ENCODE peak calls at places on chromosomes 6 and 20, in nine cellular contexts. U is naive thymus-derived CD4-positive, alpha-beta T cell; F is Panc1; P is left lung; G is sigmoid colon; Y is lower lobe of right lung; E is CD8-positive, alpha-beta memory T cell; Q is A549; W is effector memory CD4-positive, alpha-beta T cell. T is an unnamed sample. For H3K4me1, the result is how much of the 10 kb centered on the place peaks cover.

GRCh38 chr6:165456327-165456726 is 146.9 kb upstream of the C6orf118 start:
- DNase-seq in F (no peak), W (no peak), G (no peak), Q (no peak), P (no peak), U (no peak), E (no peak), Y (no peak), T (peak)

GRCh38 chr6:139853302-139853992 is 479.0 kb upstream of the CITED2 start:
- DNase-seq in P (no peak), U (no peak), F (no peak), Y (no peak), Q (no peak), G (no peak), E (no peak), W (no peak), T (no peak)

GRCh38 chr20:50346372-50347347 is 156.0 kb downstream of the CEBPB start:
- DNase-seq in G (peak), P (peak), Q (no peak), U (peak), W (no peak), E (no peak), F (no peak), Y (peak), T (peak)

GRCh38 chr20:51382986-51383821 is 159.3 kb downstream of the NFATC2 start:
- DNase-seq in U (no peak), Y (no peak), F (no peak), P (no peak), G (peak), E (no peak), Q (no peak), W (no peak), T (no peak)

GRCh38 chr6:166466178-166467122 is 83.7 kb upstream of the MPC1 start:
- DNase-seq in W (no peak), U (no peak), Y (no peak), F (no peak), Q (no peak), P (no peak), E (no peak), G (no peak), T (peak)

GRCh38 chr20:9617940-9618339 is 103.5 kb downstream of the LAMP5 start:
- DNase-seq in P (no peak), Y (no peak), U (no peak), F (peak), G (no peak), Q (peak), E (no peak), W (no peak), T (peak)

GRCh38 chr20:40802886-40803285 is 113.8 kb upstream of the MAFB start:
- DNase-seq in U (no peak), P (no peak), Y (no peak), E (no peak), G (no peak), F (no peak), W (no peak), Q (no peak), T (no peak)

GRCh38 chr20:43938017-43938655 is 23.5 kb downstream of the TOX2 start:
- DNase-seq in F (no peak), Y (no peak), G (no peak), W (no peak), Q (no peak), P (no peak), E (no peak), U (no peak), T (peak)

GRCh38 chr20:46621492-46621891 is 29.8 kb downstream of the SLC13A3 start:
- DNase-seq in G (no peak), Y (no peak), Q (no peak), P (no peak), U (no peak), F (no peak), E (no peak), W (no peak), T (no peak)

GRCh38 chr6:170082067-170082466 is 208.8 kb downstream of the DLL1 start:
- DNase-seq in Q (no peak), W (no peak), P (no peak), Y (peak), G (no peak), E (no peak), F (no peak), U (no peak), T (no peak)

GRCh38 chr6:153790048-153790447 is 249.0 kb upstream of the OPRM1 start:
- DNase-seq in E (no peak), F (peak), G (no peak), Y (no peak), Q (peak), W (no peak), U (no peak), P (peak), T (peak)

GRCh38 chr20:32978009-32978335 is 26.3 kb downstream of the SUN5 start:
- DNase-seq in U (no peak), F (no peak), Q (no peak), G (no peak), E (no peak), Y (no peak), W (no peak), P (no peak), T (no peak)

GRCh38 chr20:58753267-58753928 is 60.8 kb downstream of the NPEPL1 start:
- DNase-seq in P (no peak), E (no peak), F (no peak), U (no peak), Y (no peak), G (no peak), Q (no peak), W (no peak), T (no peak)

GRCh38 chr6:170553686-170554085 is 483 bp upstream of the TBP start:
- DNase-seq in G (no peak), W (peak), P (no peak), Y (no peak), Q (no peak), F (no peak), E (no peak), U (no peak), T (peak)

GRCh38 chr6:158796353-158796752 is 22.8 kb downstream of the EZR start:
- DNase-seq in Q (no peak), E (no peak), W (no peak), U (no peak), G (no peak), Y (no peak), F (no peak), P (no peak), T (no peak)
- H3K4me1 ChIP-seq in Q (half or more), E (half or more), W (under half), U (half or more), G (under half), Y (half or more), F (half or more), P (under half), T (half or more)

DNA sequence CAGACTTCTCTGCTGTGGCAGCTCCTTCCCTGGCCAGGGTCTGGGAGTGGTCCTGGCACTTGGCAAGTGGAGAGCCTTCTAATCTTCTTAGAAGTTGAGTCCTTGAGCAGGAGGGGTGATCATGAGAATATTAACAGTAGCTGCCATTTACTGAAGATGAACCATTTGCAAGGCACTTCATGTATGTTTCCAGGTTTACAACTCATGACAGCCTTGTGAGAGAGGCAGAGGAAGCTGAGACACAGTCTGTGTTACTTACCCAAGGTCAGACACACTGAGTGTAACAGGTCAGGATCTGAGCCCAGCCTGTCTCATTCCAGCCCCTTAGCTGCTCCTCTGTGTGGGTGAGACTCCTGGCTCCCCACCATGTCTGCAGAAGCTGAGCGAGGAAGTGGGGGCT is 45.5 kb upstream of the SRF start:
- DNase-seq in Q (no peak), Y (no peak), G (no peak), U (no peak), W (no peak), P (no peak), F (no peak), E (no peak), T (no peak)
- H3K4me1 ChIP-seq in Q (under half), Y (under half), G (under half), U (under half), W (under half), P (under half), F (half or more), E (under half), T (under half)

DNA sequence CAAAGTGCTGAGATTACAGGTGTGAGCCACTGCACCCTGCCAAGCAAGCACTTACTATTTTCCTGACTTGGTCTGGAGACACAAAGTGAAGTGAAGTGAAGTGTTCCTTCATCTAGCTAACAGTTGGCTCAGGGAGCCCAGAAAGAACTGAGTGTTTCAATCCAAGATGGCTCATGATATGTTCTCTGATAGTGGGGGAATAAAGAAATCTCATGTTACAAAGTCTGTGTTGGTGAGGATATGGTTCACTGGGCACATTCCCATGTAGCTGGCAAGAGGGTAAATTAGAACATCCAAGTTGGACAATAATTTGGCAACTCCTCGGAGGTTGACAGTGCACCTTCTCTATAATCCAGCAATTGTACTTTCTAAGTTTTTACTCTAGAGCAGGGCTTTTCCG is 5.0 kb upstream of the ITPR3 start:
- DNase-seq in E (no peak), P (no peak), G (no peak), W (no peak), Q (no peak), U (no peak), F (no peak), Y (no peak), T (no peak)
- H3K4me1 ChIP-seq in E (under half), P (under half), G (under half), W (under half), Q (under half), U (under half), F (under half), Y (under half), T (under half)

GRCh38 chr6:36200154-36200891 is 3.8 kb downstream of the BRPF3 start:
- DNase-seq in Q (no peak), F (no peak), P (no peak), G (no peak), E (no peak), W (no peak), U (no peak), Y (no peak), T (no peak)
- H3K4me1 ChIP-seq in Q (under half), F (under half), P (under half), G (under half), E (half or more), W (half or more), U (half or more), Y (under half), T (under half)

DNA sequence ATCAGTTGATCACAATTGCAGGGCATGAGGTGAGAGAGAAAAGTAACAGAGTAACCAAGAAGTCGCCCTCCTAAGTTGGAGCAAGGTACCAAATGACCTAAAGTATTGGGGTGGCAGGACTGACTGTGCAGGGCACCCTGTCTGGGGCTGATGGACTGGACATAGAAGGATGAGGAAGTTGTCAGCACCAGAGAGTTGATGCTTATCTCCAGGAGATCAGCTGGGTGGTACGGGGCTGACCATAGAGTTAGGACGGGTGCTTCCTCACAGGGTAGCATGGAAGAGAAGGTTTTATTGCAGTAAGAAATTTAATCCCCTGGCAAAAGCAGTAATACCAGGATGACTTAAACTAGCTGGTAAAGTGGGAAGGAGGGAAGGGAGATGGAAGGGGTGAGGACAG is 66.7 kb downstream of the TMEM170B start:
- DNase-seq in F (no peak), P (no peak), G (no peak), Y (no peak), E (no peak), W (no peak), Q (no peak), U (no peak), T (no peak)
- H3K4me1 ChIP-seq in F (under half), P (under half), G (under half), Y (under half), E (under half), W (under half), Q (under half), U (under half), T (under half)

DNA sequence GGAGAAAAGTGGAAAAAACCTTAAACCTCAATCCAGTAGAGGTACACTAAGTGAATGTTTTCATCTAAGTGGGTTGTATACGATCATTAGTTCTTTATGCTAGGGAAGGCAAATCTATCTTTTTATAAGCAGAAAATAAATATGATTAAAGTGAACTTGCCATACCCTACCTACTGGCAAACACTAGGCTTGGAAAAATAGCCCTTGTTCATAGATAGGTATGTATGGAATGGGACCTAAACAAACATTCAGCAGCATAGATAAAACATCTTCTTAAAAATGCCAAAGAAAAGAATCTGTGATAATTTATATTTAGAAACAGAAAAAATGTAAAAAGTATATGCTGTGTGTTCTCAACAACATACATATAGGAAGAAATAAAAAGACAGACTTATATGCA is 18.8 kb downstream of the REV3L start:
- DNase-seq in Y (no peak), W (no peak), U (no peak), G (no peak), Q (no peak), E (no peak), F (no peak), P (no peak), T (no peak)
- H3K4me1 ChIP-seq in Y (under half), W (under half), U (under half), G (under half), Q (under half), E (under half), F (half or more), P (under half), T (under half)

GRCh38 chr20:37346232-37346525 is 239 bp downstream of the SRC start:
- DNase-seq in U (no peak), Y (no peak), F (no peak), W (no peak), Q (no peak), G (no peak), E (no peak), P (no peak), T (no peak)

GRCh38 chr20:37345339-37346231 is at the start of gene SRC:
- DNase-seq in G (peak), W (peak), P (peak), E (peak), Y (peak), U (peak), F (no peak), Q (peak), T (peak)

GRCh38 chr20:37347891-37348642 is 2.1 kb downstream of the SRC start:
- DNase-seq in G (peak), Q (no peak), P (peak), U (no peak), Y (no peak), E (no peak), F (no peak), W (no peak), T (no peak)

GRCh38 chr20:37347347-37347823 is 1.4 kb downstream of the SRC start:
- DNase-seq in W (no peak), F (no peak), Y (no peak), U (no peak), Q (no peak), P (peak), E (no peak), G (peak), T (no peak)

DNA sequence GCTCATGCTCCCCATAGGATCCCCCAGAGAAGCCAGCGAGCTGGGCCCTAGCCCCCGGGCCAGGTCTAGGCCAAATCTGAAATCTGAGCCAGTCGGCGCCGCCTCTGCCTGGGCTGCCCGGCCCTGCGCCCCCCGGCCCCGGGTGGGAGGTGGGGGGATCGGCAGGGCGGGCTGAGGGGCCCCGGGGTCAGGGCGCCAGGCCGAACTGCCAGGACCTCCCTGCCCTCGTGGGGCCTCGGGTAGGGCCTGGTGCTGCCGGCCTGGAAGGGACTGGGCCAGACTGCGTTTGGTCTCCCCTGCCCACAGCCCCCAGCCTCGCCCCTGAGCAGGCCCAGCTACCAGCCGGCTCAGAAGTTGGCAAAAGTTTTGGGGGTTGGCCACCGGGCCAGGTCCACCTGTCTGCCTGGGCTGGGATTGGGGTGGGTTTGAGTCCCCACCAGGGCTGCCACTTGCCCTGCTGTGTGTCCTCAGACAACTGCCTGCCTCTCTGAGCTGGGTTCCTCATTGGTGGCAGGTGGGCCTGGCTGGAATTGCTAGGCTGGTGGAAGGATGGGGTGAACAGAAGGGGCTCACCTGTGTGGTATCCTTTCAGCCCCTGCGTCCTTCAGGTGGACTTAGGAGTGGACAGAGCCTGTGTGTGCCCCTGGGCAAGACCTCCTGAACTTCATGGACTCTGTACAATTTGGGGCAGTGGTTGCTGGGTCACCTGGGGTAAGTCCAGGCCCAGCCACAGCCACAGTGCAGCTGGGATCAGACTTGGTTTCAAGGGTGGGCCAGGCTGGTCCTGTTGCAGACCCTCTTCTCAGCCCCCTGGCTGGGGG is 796 bp downstream of the SRC start:
- DNase-seq in P (peak), G (peak), E (no peak), W (no peak), F (no peak), U (no peak), Q (no peak), Y (no peak), T (peak)
- H3K4me1 ChIP-seq in P (under half), G (under half), E (under half), W (under half), F (under half), U (under half), Q (half or more), Y (under half), T (under half)

DNA sequence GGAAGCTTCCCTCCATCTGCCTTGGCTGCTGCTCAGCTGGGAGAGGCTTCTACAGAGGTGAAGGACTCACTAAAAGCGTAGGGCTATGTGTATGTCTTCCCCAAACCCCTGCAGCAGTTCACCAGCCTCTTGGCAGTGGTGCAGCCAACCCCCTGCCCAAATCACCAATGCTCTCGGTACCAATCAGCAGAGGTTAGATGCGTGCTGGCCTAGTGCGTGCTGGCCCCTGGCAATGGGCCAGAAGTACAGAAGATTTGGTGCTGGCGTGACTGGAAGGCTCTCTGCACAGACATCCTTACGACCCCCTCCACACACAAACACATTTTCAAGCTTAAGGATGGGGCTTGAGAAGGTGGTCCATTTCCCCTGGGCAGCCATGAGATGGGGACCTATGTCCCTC is 79.0 kb downstream of the MRPL14 start:
- DNase-seq in P (no peak), Y (peak), F (no peak), Q (no peak), W (no peak), U (no peak), G (peak), E (no peak), T (no peak)
- H3K4me1 ChIP-seq in P (under half), Y (under half), F (under half), Q (half or more), W (under half), U (under half), G (half or more), E (under half), T (under half)

DNA sequence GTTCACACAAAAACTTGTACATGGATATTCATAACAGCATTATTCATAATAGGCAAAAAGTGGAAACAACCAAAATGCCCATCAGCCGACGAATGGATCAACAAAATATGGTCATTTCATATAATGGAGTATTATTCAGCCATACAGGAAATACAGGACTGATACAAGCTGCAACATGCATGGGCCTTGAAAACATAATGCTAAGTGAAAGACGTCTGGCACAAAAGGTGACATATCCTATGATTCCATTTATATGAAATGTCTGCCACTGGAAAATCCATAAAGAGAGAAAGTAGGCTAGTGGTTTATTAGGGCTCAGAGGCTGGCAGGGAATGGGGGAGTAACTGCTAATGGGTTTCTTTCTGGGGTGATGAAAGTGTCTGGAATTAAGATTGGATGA is 88.1 kb downstream of the UTRN start:
- DNase-seq in G (no peak), W (no peak), U (no peak), Q (no peak), F (no peak), Y (no peak), P (no peak), E (no peak), T (no peak)
- H3K4me1 ChIP-seq in G (under half), W (under half), U (under half), Q (under half), F (under half), Y (under half), P (under half), E (under half), T (under half)

GRCh38 chr6:53309897-53310291 is 38.9 kb downstream of the ELOVL5 start:
- DNase-seq in W (no peak), Y (no peak), P (no peak), G (no peak), E (no peak), U (no peak), F (no peak), Q (no peak), T (no peak)

GRCh38 chr6:53311586-53311935 is 37.2 kb downstream of the ELOVL5 start:
- DNase-seq in G (no peak), Y (no peak), E (no peak), U (no peak), P (no peak), F (no peak), W (no peak), Q (no peak), T (no peak)

GRCh38 chr6:53310751-53311585 is 37.8 kb downstream of the ELOVL5 start:
- DNase-seq in P (no peak), Q (no peak), Y (no peak), G (no peak), F (no peak), E (no peak), U (no peak), W (no peak), T (no peak)

GRCh38 chr6:53313784-53314382 is 34.9 kb downstream of the ELOVL5 start:
- DNase-seq in F (no peak), Q (no peak), P (no peak), Y (no peak), E (no peak), W (no peak), G (no peak), U (no peak), T (peak)

DNA sequence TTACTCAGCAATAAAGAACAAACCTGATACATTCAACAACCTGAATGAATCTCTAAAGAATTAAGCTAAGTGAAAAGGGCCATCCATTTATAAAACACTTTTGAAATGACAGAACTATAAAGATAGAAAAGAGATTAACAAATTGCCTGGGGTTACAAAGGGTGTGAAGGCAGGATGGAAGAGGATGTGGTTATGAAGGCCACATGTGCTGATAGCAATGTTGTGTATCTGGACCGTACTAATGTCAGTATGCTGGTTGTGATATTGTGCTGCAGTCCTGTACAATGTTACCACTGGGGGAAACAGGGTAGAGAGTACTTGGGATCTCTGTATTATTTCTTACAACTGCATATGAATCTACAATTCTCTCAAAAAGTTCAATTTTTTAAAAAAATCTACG is 36.4 kb downstream of the ELOVL5 start:
- DNase-seq in F (no peak), E (no peak), W (no peak), Q (no peak), G (no peak), Y (no peak), P (no peak), U (no peak), T (no peak)
- H3K4me1 ChIP-seq in F (half or more), E (half or more), W (half or more), Q (half or more), G (under half), Y (under half), P (under half), U (half or more), T (under half)

T was measured in cardiac muscle cell.